ENCODE peak calls at places on chromosome 2, in five cellular contexts. O is PC-9, M is body of pancreas, P is cardiac muscle cell, C is kidney. W is an unnamed sample. For H3K4me1, the result is how much of the 10 kb centered on the place peaks cover.

GRCh38 chr2:14123436-14124103 is 508.9 kb upstream of the LRATD1 start:
- DNase-seq in O (no peak), M (no peak), P (no peak), C (no peak), W (no peak)

GRCh38 chr2:202950592-202950991 is 38.5 kb downstream of the CARF start:
- DNase-seq in O (no peak), C (no peak), M (no peak), P (peak), W (no peak)

GRCh38 chr2:105629634-105630033 is 115.1 kb upstream of the NCK2 start:
- DNase-seq in P (no peak), O (no peak), M (no peak), C (no peak), W (no peak)

GRCh38 chr2:60296219-60296955 is 257.1 kb downstream of the BCL11A start:
- DNase-seq in C (no peak), M (no peak), P (no peak), O (no peak), W (no peak)

GRCh38 chr2:212337036-212337435 is 201.6 kb downstream of the ERBB4 start:
- DNase-seq in M (no peak), O (no peak), P (no peak), C (no peak), W (no peak)

GRCh38 chr2:240889601-240890560 is 6.1 kb downstream of the MAB21L4 start:
- DNase-seq in C (no peak), P (no peak), M (no peak), O (peak), W (peak)

GRCh38 chr2:133734699-133735098 is 166.4 kb upstream of the NCKAP5 start:
- DNase-seq in M (no peak), C (no peak), O (no peak), P (no peak), W (no peak)

GRCh38 chr2:182824759-182825143 is 41.7 kb downstream of the FRZB start:
- DNase-seq in M (no peak), C (no peak), P (no peak), O (no peak), W (no peak)

GRCh38 chr2:25558262-25558661 is 115.1 kb downstream of the DTNB start:
- DNase-seq in M (peak), C (no peak), O (no peak), P (peak), W (no peak)

GRCh38 chr2:215613265-215613664 is 177.4 kb upstream of the FN1 start:
- DNase-seq in O (peak), P (no peak), M (no peak), C (no peak), W (no peak)

GRCh38 chr2:147945660-147946059 is 74.9 kb downstream of the ORC4 start:
- DNase-seq in P (peak), C (no peak), O (no peak), M (no peak), W (no peak)

GRCh38 chr2:205770557-205770956 is 88.3 kb downstream of the NRP2 start:
- DNase-seq in C (no peak), O (no peak), M (no peak), P (no peak), W (no peak)

GRCh38 chr2:8581601-8582041 is 100.2 kb upstream of the ID2 start:
- DNase-seq in P (no peak), O (no peak), C (no peak), M (no peak), W (no peak)

GRCh38 chr2:43609304-43609883 is 13.6 kb upstream of the THADA start:
- DNase-seq in M (peak), O (peak), P (peak), C (no peak), W (no peak)

GRCh38 chr2:60957224-60957623 is 60.3 kb upstream of the PEX13 start:
- DNase-seq in O (no peak), P (no peak), C (no peak), M (no peak), W (no peak)

GRCh38 chr2:61005736-61006135 is 11.8 kb upstream of the PEX13 start:
- DNase-seq in O (no peak), M (no peak), P (no peak), C (no peak), W (no peak)

GRCh38 chr2:181306785-181307184 is 150.4 kb upstream of the ITGA4 start:
- DNase-seq in P (no peak), O (no peak), M (no peak), C (no peak), W (no peak)

GRCh38 chr2:181307203-181307991 is 149.8 kb upstream of the ITGA4 start:
- DNase-seq in O (no peak), P (no peak), M (no peak), C (no peak), W (no peak)

GRCh38 chr2:181309576-181309975 is 147.6 kb upstream of the ITGA4 start:
- DNase-seq in C (no peak), M (no peak), O (no peak), P (no peak), W (no peak)

GRCh38 chr2:181309161-181309560 is 148.0 kb upstream of the ITGA4 start:
- DNase-seq in M (no peak), C (no peak), O (no peak), P (no peak), W (no peak)

GRCh38 chr2:181308731-181309130 is 148.5 kb upstream of the ITGA4 start:
- DNase-seq in M (no peak), O (no peak), P (no peak), C (no peak), W (no peak)
- H3K4me3 ChIP-seq in M (no peak), O (no peak), P (no peak), C (no peak), W (peak)

DNA sequence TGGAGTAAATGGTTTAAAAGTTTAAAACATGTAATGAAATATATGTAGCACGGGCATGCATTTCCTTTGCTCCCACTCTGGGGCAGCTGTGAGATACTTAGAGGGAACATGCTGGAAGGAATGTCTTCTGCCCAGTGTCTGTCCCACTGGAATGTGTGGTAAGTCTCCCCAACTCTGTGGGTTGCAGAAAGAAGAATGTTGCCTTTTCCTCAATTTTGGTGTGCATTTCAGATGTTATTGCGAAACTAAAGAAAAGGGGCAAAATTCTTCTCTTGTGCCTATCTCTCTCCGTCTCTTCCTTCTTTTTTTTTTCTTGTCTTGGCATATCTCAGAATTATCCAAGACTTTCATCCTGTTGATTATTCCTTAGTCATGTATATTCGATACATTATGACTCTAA is 201.1 kb downstream of the SH3RF3 start:
- DNase-seq in C (no peak), O (no peak), P (peak), M (no peak), W (no peak)
- H3K4me1 ChIP-seq in C (under half), O (under half), P (under half), M (under half), W (half or more)

GRCh38 chr2:144015036-144015435 is 504.9 kb downstream of the ZEB2 start:
- DNase-seq in C (no peak), P (no peak), O (no peak), M (no peak), W (no peak)
- TF ChIP-seq CTCF in C (no peak), P (no peak), O (no peak), M (no peak), W (no peak)

DNA sequence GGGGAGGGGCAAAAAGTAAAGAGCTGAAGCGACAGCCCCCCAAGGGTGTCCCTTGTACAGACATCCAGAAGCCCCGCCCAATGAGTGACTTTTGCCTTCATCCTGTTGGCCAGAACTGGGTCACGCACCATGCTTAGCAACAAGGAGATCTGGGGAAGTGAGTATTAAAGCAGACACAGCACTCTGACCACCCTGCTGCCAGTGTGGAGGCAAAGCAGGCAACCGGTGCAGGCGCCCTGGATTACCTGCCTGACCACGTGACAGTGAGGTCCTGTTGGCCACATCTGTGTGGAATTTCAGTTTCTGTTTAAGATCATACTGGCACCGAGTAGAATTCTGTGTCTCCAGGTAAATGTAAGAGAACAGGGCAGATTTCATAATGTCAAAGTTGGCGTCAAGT is 21.6 kb upstream of the BIN1 start:
- DNase-seq in C (peak), M (peak), O (peak), P (no peak), W (peak)
- H3K4me3 ChIP-seq in C (peak), M (no peak), O (no peak), P (no peak), W (peak)

GRCh38 chr2:55010915-55011314 is 39.3 kb downstream of the RTN4 start:
- DNase-seq in M (peak), C (peak), P (peak), O (no peak), W (peak)
- H3K4me1 ChIP-seq in M (half or more), C (under half), P (half or more), O (half or more), W (half or more)

W was measured in lower lobe of right lung.